ENCODE peak calls at places on chromosomes 2 and 18, in ten cellular contexts. Y, Z, P, N, O, X, K, B, Q and U are unnamed samples.

GRCh38 chr2:23503097-23503496 is 118.1 kb downstream of the KLHL29 start:
- DNase-seq in B (no peak), X (no peak), Z (no peak), Q (no peak), O (no peak), K (no peak), Y (no peak), N (no peak), P (no peak), U (no peak)

GRCh38 chr2:237150186-237150585 is 64.5 kb downstream of the COPS8 start:
- DNase-seq in B (no peak), X (no peak), P (no peak), Y (no peak), K (no peak), O (no peak), N (no peak), Q (no peak), Z (no peak), U (no peak)

GRCh38 chr2:104521247-104521646 is 332.7 kb upstream of the POU3F3 start:
- DNase-seq in Q (no peak), Y (no peak), N (peak), B (no peak), O (no peak), K (no peak), Z (no peak), P (peak), X (no peak), U (no peak)

GRCh38 chr2:27566628-27567027 is 16.2 kb upstream of the ZNF512 start:
- DNase-seq in Z (peak), Y (no peak), X (no peak), P (no peak), B (no peak), K (no peak), N (no peak), O (no peak), Q (peak), U (no peak)

GRCh38 chr2:41204315-41204714 is 752.4 kb upstream of the SLC8A1 start:
- DNase-seq in B (no peak), O (no peak), Y (no peak), X (no peak), Z (no peak), P (no peak), N (no peak), K (no peak), Q (no peak), U (no peak)

GRCh38 chr2:168738057-168738456 is 64.4 kb upstream of the NOSTRIN start:
- DNase-seq in X (no peak), K (no peak), Q (peak), O (no peak), B (no peak), N (no peak), P (peak), Z (peak), Y (no peak), U (no peak)

GRCh38 chr2:236081171-236081570 is 87.0 kb downstream of the GBX2 start:
- DNase-seq in X (no peak), P (no peak), N (no peak), Q (no peak), K (no peak), B (no peak), Z (no peak), O (no peak), Y (no peak), U (no peak)

GRCh38 chr18:1965541-1965940 is 605.8 kb downstream of the METTL4 start:
- DNase-seq in Z (no peak), O (no peak), Q (no peak), B (no peak), K (no peak), X (no peak), P (no peak), Y (no peak), N (no peak), U (no peak)

GRCh38 chr2:177161741-177162440 is 50.7 kb upstream of the HNRNPA3 start:
- DNase-seq in Z (peak), O (no peak), X (peak), K (no peak), Y (peak), P (peak), B (no peak), Q (peak), N (peak), U (no peak)

GRCh38 chr2:45275806-45276205 is 266.6 kb upstream of the SIX2 start:
- DNase-seq in Z (no peak), K (no peak), O (no peak), N (no peak), P (no peak), B (no peak), Y (no peak), X (no peak), Q (no peak), U (no peak)

GRCh38 chr2:192194065-192194865 is 468 bp downstream of the TMEFF2 start:
- DNase-seq in B (no peak), Y (peak), N (peak), X (peak), Z (no peak), Q (peak), O (peak), K (no peak), P (peak), U (peak)

GRCh38 chr2:3377279-3377611 is 373 bp downstream of the EIPR1 start:
- DNase-seq in Q (no peak), Z (peak), X (no peak), B (peak), N (peak), Y (peak), O (no peak), K (no peak), P (no peak), U (no peak)

GRCh38 chr2:176098366-176099158 is 1.0 kb upstream of the HOXD12 start:
- DNase-seq in N (no peak), K (no peak), O (no peak), P (peak), Z (no peak), Q (no peak), Y (no peak), X (no peak), B (no peak), U (no peak)